ENCODE peak calls at places on chromosomes 16 and 17, in nine cellular contexts. K is IMR-90, L is lower lobe of right lung, U is HL-60, O is fibroblast of the aortic adventitia, V is prostate gland, F is fibroblast of lung, S is fibroblast of pulmonary artery, G is brain microvascular endothelial cell. W is an unnamed sample.
A peak's percentile ranks its signal among the peaks of the same experiment; 100 is the strongest.

GRCh38 chr17:9470171-9470570 is 105.4 kb downstream of the STX8 start:
- DNase-seq in K (no peak), L (no peak), U (no peak), O (no peak), V (no peak), F (peak; percentile 44), S (peak; percentile 50), G (no peak), W (no peak)

GRCh38 chr17:78817123-78817522 is 23.5 kb downstream of the USP36 start:
- DNase-seq in K (no peak), L (no peak), U (no peak), O (no peak), V (no peak), F (no peak), S (no peak), G (no peak), W (no peak)

GRCh38 chr17:67137026-67137370 is 92.6 kb downstream of the CACNG1 start:
- DNase-seq in K (peak; percentile 61), L (no peak), U (no peak), O (no peak), V (no peak), F (peak; percentile 21), S (no peak), G (no peak), W (no peak)

GRCh38 chr17:20063665-20064648 is 54.8 kb downstream of the SPECC1 start:
- DNase-seq in K (peak; percentile 87), L (peak; percentile 52), U (peak; percentile 63), O (peak; percentile 94), V (peak; percentile 51), F (peak; percentile 88), S (peak; percentile 93), G (peak; percentile 54), W (peak; percentile 92)

GRCh38 chr17:30929081-30929633 is 7.4 kb downstream of the ADAP2 start:
- DNase-seq in K (no peak), L (no peak), U (no peak), O (no peak), V (no peak), F (no peak), S (no peak), G (no peak), W (no peak)

GRCh38 chr17:47694818-47695663 is 1.1 kb downstream of the TBKBP1 start:
- DNase-seq in K (peak; percentile 49), L (peak; percentile 84), U (peak; percentile 89), O (peak; percentile 64), V (peak; percentile 39), F (peak; percentile 47), S (peak; percentile 69), G (no peak), W (peak; percentile 87)

GRCh38 chr17:11240041-11240801 is 792 bp upstream of the SHISA6 start:
- DNase-seq in K (no peak), L (no peak), U (no peak), O (no peak), V (peak; percentile 53), F (no peak), S (no peak), G (no peak), W (no peak)

GRCh38 chr17:34311291-34311690 is 7.9 kb upstream of the CCL8 start:
- DNase-seq in K (no peak), L (no peak), U (no peak), O (no peak), V (no peak), F (no peak), S (no peak), G (no peak), W (no peak)

DNA sequence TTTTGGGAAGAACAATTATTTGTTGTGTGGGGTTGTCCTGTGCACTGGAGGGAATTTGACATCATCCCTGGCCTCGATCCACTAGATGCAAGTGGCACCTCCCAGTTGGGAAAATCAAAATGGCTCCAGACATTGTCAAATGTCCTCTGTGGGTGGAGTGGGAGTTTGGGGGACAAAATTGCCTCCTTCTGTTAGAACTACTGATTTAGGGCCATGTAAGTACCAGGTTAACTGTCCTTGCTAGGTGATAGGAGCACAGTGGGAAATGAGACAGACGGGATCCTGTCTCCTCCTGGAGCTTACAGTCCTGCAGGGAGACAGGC is 56.8 kb downstream of the ARHGAP23 start:
- DNase-seq in K (no peak), L (no peak), U (no peak), O (no peak), V (no peak), F (no peak), S (no peak), G (no peak), W (no peak)
- TF ChIP-seq CTCF in K (no peak), L (peak; percentile 5), U (no peak), O (no peak), V (no peak), F (no peak), S (no peak), G (no peak), W (no peak)

GRCh38 chr16:81846105-81846504 is 67.0 kb downstream of the PLCG2 start:
- DNase-seq in K (no peak), L (no peak), U (no peak), O (no peak), V (no peak), F (no peak), S (no peak), G (no peak), W (no peak)

GRCh38 chr16:81843243-81843582 is 64.1 kb downstream of the PLCG2 start:
- DNase-seq in K (no peak), L (no peak), U (no peak), O (peak; percentile 53), V (no peak), F (no peak), S (peak; percentile 6), G (no peak), W (no peak)

GRCh38 chr16:81841709-81842108 is 62.6 kb downstream of the PLCG2 start:
- DNase-seq in K (no peak), L (no peak), U (no peak), O (no peak), V (no peak), F (no peak), S (no peak), G (no peak), W (no peak)

GRCh38 chr16:81838794-81839193 is 59.7 kb downstream of the PLCG2 start:
- DNase-seq in K (peak; percentile 9), L (no peak), U (no peak), O (no peak), V (no peak), F (peak; percentile 56), S (no peak), G (peak; percentile 22), W (peak; percentile 14)

GRCh38 chr16:81842564-81843242 is 63.6 kb downstream of the PLCG2 start:
- DNase-seq in K (no peak), L (no peak), U (no peak), O (no peak), V (no peak), F (no peak), S (no peak), G (no peak), W (no peak)
- TF ChIP-seq CTCF in K (no peak), L (no peak), U (no peak), O (no peak), V (no peak), F (no peak), S (no peak), G (no peak), W (no peak)

DNA sequence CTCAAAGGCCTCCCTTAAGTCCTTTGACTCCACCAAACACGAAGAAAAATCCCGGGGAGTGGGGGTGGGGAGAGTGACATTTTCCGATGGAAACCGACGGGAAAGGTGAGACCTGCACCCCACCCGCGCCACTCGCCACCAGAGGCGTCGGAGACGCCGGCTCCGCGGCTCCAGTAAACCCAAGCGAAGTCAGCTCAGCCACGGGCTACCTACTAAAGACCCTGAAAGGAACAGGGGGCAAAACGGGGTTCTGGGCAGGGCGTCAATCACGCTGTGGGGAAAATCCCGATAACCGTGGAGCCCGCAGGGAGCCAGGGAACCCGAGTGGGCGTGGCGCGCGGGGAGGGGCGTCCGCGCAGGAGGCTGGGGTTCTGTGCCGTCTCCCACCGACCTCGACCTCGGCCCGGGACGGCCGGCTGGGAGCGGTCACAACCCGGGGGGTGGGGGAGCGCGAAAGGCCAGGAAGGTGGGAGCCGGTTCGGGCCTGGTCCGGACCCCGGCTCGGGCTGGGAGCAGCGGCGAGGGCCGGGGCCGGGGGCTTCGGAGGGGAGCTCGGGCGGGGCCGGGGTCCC is 565 bp downstream of the WDR45B start:
- DNase-seq in K (no peak), L (no peak), U (no peak), O (no peak), V (no peak), F (no peak), S (no peak), G (no peak), W (peak; percentile 48)
- TF ChIP-seq CTCF in K (no peak), L (no peak), U (no peak), O (peak; percentile 26), V (peak; percentile 22), F (peak; percentile 12), S (no peak), G (peak; percentile 49), W (no peak)

GRCh38 chr17:13601776-13602551 is at the start of gene HS3ST3A1:
- DNase-seq in K (peak; percentile 82), L (peak; percentile 50), U (no peak), O (peak; percentile 81), V (peak; percentile 5), F (peak; percentile 94), S (peak; percentile 77), G (peak; percentile 66), W (peak; percentile 90)

GRCh38 chr17:13601317-13601775 is 383 bp downstream of the HS3ST3A1 start:
- DNase-seq in K (no peak), L (no peak), U (no peak), O (no peak), V (no peak), F (no peak), S (no peak), G (no peak), W (no peak)

GRCh38 chr17:13599808-13600398 is 1.8 kb downstream of the HS3ST3A1 start:
- DNase-seq in K (peak; percentile 28), L (no peak), U (no peak), O (peak; percentile 48), V (no peak), F (no peak), S (no peak), G (no peak), W (no peak)

GRCh38 chr17:13599168-13599577 is 2.6 kb downstream of the HS3ST3A1 start:
- DNase-seq in K (no peak), L (no peak), U (no peak), O (no peak), V (no peak), F (no peak), S (no peak), G (no peak), W (no peak)

DNA sequence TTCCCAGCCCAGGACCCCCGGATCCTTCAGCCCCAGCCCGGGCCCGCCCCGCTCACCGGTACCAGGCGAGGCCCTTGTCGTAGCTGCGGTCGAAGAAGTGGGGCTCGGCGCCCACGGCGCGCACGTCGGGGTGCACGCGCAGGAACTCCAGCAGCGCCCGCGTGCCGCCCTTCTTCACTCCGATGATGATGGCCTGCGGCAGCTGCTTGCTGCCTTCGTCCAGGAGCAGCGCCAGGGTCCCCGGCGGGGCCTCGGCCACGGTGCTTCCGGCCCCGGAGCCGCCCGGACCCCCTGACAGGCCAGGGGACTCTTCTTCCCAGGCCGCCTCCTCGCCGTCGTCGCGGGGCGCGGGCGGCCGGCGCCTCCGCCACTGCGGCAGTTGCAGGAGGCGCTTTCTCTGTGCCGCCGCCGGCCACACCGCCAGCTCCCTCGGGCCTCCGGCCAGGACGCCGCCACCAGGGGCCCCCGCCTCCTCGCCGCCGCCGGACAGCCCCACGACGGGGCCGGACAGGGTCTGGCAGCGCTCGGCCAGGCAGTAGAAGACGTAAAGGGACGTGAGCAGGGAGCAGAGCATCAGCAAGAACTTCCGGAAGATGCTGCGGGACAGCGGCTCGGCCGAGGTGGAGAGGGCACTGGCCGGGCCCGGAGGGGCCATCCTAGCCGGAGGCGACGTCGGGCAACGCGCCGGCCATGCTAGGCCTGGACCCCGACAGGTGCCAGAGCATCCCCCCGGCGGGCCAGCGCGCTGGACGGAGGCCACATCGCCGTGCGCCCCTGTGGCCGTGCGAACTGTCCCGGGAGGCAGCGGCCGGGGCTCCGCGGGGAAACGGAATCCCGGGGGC is 1.0 kb downstream of the HS3ST3A1 start:
- DNase-seq in K (peak; percentile 25), L (no peak), U (no peak), O (no peak), V (no peak), F (peak; percentile 25), S (no peak), G (no peak), W (peak; percentile 27)
- TF ChIP-seq CTCF in K (peak; percentile 0), L (no peak), U (no peak), O (no peak), V (no peak), F (no peak), S (no peak), G (no peak), W (no peak)

W was measured in foreskin fibroblast.